ENCODE peak calls at places on chromosomes 3 and 15, in four cellular contexts. One of them, this sample, is unnamed.

GRCh38 chr15:77944002-77944867 is 133.3 kb downstream of the TBC1D2B start:
- DNase-seq in Karpas-422: peak; percentile 43
- DNase-seq in GM23248: peak; percentile 93
- DNase-seq in PC-3: peak; percentile 32
- DNase-seq in this sample: peak; percentile 52

GRCh38 chr3:159987291-159987711 is 1.3 kb upstream of the IL12A start:
- DNase-seq in Karpas-422: peak; percentile 66
- DNase-seq in GM23248: peak; percentile 86
- DNase-seq in PC-3: peak; percentile 60
- DNase-seq in this sample: peak; percentile 74

GRCh38 chr15:68313501-68314390 is 36.2 kb downstream of the FEM1B start:
- DNase-seq in Karpas-422: no peak
- DNase-seq in GM23248: no peak
- DNase-seq in PC-3: no peak
- DNase-seq in this sample: no peak

GRCh38 chr3:145650170-145650569 is 510.8 kb downstream of the PLOD2 start:
- DNase-seq in Karpas-422: no peak
- DNase-seq in GM23248: no peak
- DNase-seq in PC-3: no peak
- DNase-seq in this sample: no peak

GRCh38 chr3:37897763-37898162 is 36.1 kb downstream of the CTDSPL start:
- DNase-seq in Karpas-422: no peak
- DNase-seq in GM23248: no peak
- DNase-seq in PC-3: no peak
- DNase-seq in this sample: no peak

GRCh38 chr15:70504305-70504951 is 258.9 kb downstream of the UACA start:
- DNase-seq in Karpas-422: peak; percentile 89
- DNase-seq in GM23248: peak; percentile 89
- DNase-seq in PC-3: peak; percentile 65
- DNase-seq in this sample: peak; percentile 67

GRCh38 chr3:28972921-28973320 is 307.9 kb upstream of the RBMS3 start:
- DNase-seq in Karpas-422: no peak
- DNase-seq in GM23248: peak; percentile 28
- DNase-seq in PC-3: peak; percentile 66
- DNase-seq in this sample: peak; percentile 26

GRCh38 chr3:175526609-175527280 is 667.6 kb downstream of the NAALADL2 start:
- DNase-seq in Karpas-422: no peak
- DNase-seq in GM23248: no peak
- DNase-seq in PC-3: no peak
- DNase-seq in this sample: no peak

DNA sequence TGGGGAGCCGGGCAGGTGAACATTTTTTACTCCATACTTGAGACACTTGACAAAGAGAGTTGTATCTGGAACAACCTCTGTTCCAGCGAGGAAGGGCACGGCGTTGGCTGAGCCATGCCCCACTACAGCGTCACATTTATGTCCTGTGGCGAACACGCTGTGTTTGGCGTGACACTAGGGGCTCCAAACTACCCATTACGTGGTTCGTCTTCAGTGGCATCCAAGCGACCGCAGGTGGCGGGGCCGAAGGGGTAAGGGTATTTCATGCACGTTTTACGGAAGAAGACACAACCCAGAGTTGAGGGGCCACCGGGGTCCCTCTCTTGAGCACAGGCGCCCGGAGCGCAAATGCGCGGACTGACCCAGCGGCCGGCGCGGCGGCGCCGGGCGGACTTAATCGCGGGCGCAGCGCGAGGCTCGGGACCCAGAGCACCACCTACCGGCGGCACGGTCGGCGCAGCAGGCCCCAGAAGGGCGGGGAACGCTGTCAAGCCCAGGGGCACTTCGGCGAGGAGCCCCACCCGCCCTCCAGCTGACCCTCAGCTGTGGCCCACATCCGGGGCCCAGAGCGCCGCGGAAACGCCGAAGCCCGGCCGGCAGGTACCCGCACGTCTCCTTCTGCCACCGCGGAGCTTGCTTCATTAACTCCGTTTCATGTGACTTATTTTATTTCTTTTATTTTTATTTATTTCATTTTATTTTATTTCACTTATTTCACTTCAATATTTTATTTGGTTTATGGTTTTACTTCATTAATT is 36.4 kb upstream of the TRIM71 start:
- DNase-seq in Karpas-422: peak; percentile 93
- DNase-seq in GM23248: peak; percentile 89
- DNase-seq in PC-3: peak; percentile 91
- DNase-seq in this sample: peak; percentile 72
- H3K9ac ChIP-seq in Karpas-422: peak overlapping the region; percentile 69
- H3K9ac ChIP-seq in GM23248: peak overlapping the region; percentile 40
- H3K9ac ChIP-seq in PC-3: peak overlapping the region; percentile 73
- H3K9ac ChIP-seq in this sample: peak overlapping the region; percentile 23

DNA sequence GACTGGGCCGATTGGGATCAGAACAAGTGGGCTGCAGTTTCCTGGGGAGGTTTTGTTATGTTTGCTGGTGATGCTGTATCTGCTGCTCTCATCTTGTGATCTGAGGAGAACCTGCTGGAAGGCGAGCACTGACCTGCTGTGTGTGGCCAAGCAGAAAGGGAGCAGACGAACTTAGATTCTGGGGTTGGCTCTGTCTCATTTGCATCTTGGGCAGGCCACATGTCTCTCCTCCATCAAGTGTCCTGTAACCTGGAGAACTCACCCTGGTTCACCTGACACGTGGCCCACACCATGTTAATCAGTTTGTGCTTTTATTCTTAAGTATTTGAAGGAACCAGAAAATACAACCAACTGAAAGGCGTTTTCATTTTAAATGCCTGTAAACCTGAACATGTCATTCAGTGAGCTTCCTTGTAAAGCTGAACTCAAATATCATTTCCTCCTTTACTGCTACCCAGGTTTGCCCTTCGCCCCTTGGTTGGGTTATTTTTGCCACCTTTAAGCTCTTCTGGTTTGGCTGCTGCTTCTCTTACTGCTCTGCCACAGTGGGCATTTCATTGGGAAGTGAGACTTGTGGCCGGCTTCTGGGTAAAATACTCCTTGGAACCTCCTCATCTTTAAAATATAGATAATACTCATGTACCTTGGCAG is 33.5 kb upstream of the TRAK1 start:
- DNase-seq in Karpas-422: peak; percentile 85
- DNase-seq in GM23248: no peak
- DNase-seq in PC-3: no peak
- DNase-seq in this sample: no peak
- H3K79me2 ChIP-seq in Karpas-422: peaks cover 98% of the 10 kb centered on the region
- H3K79me2 ChIP-seq in GM23248: peaks cover 85% of the 10 kb centered on the region
- H3K79me2 ChIP-seq in PC-3: peaks cover 29% of the 10 kb centered on the region
- H3K79me2 ChIP-seq in this sample: peaks cover 56% of the 10 kb centered on the region

GRCh38 chr3:183518446-183519185 is 36.9 kb downstream of the KLHL6 start:
- DNase-seq in Karpas-422: no peak
- DNase-seq in GM23248: peak; percentile 27
- DNase-seq in PC-3: no peak
- DNase-seq in this sample: no peak
- H3K9ac ChIP-seq in Karpas-422: no peak overlapping the region
- H3K9ac ChIP-seq in GM23248: no peak overlapping the region
- H3K9ac ChIP-seq in PC-3: no peak overlapping the region
- H3K9ac ChIP-seq in this sample: no peak overlapping the region

DNA sequence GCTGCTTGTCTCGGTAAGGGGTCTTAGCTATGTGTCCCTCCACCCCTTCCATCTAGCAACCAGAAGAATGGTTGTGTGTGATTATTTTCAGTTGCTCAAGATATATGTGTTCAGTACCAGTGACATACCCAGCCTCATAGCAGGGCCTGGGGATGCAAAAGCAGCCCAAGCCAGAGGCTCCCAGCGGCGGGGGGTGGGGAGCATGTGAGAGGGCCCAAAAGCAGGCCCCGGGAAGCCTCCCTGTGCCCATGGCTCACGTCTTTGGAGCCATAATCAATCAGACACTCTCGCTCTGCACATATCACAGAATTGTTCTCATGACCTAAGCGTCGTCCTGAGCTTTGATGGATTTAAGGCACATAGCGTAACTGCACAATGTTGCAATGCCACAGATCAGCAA is 20.8 kb downstream of the KLHL25 start:
- DNase-seq in Karpas-422: no peak
- DNase-seq in GM23248: no peak
- DNase-seq in PC-3: no peak
- DNase-seq in this sample: no peak
- H3K79me2 ChIP-seq in Karpas-422: no peaks in the 10 kb centered on the region
- H3K79me2 ChIP-seq in GM23248: peaks cover 11% of the 10 kb centered on the region
- H3K79me2 ChIP-seq in PC-3: peaks cover 57% of the 10 kb centered on the region
- H3K79me2 ChIP-seq in this sample: peaks cover 82% of the 10 kb centered on the region

GRCh38 chr15:76060098-76060989 is 559 bp downstream of the TMEM266 start:
- DNase-seq in Karpas-422: no peak
- DNase-seq in GM23248: no peak
- DNase-seq in PC-3: no peak
- DNase-seq in this sample: no peak

GRCh38 chr15:76057332-76058000 is 2.3 kb upstream of the TMEM266 start:
- DNase-seq in Karpas-422: peak; percentile 81
- DNase-seq in GM23248: peak; percentile 58
- DNase-seq in PC-3: peak; percentile 66
- DNase-seq in this sample: peak; percentile 26

GRCh38 chr15:76056931-76057330 is 2.9 kb upstream of the TMEM266 start:
- DNase-seq in Karpas-422: peak; percentile 53
- DNase-seq in GM23248: no peak
- DNase-seq in PC-3: peak; percentile 11
- DNase-seq in this sample: peak; percentile 72

GRCh38 chr15:76059320-76060097 is at the start of gene TMEM266:
- DNase-seq in Karpas-422: no peak
- DNase-seq in GM23248: peak; percentile 52
- DNase-seq in PC-3: peak; percentile 55
- DNase-seq in this sample: peak; percentile 14

GRCh38 chr15:76058714-76059319 is 968 bp upstream of the TMEM266 start:
- DNase-seq in Karpas-422: no peak
- DNase-seq in GM23248: peak; percentile 20
- DNase-seq in PC-3: peak; percentile 19
- DNase-seq in this sample: peak; percentile 13
- H3K9ac ChIP-seq in Karpas-422: no peak overlapping the region
- H3K9ac ChIP-seq in GM23248: no peak overlapping the region
- H3K9ac ChIP-seq in PC-3: no peak overlapping the region
- H3K9ac ChIP-seq in this sample: peak overlapping the region; percentile 2

GRCh38 chr15:72166716-72167417 is 30.7 kb downstream of the GRAMD2A start:
- DNase-seq in Karpas-422: no peak
- DNase-seq in GM23248: no peak
- DNase-seq in PC-3: no peak
- DNase-seq in this sample: no peak
- H3K79me2 ChIP-seq in Karpas-422: no peaks in the 10 kb centered on the region
- H3K79me2 ChIP-seq in GM23248: no peaks in the 10 kb centered on the region
- H3K79me2 ChIP-seq in PC-3: no peaks in the 10 kb centered on the region
- H3K79me2 ChIP-seq in this sample: no peaks in the 10 kb centered on the region

GRCh38 chr3:53254810-53255359 is 937 bp downstream of the TKT start:
- DNase-seq in Karpas-422: peak; percentile 86
- DNase-seq in GM23248: peak; percentile 84
- DNase-seq in PC-3: peak; percentile 71
- DNase-seq in this sample: peak; percentile 68

GRCh38 chr3:53254190-53254809 is 1.5 kb downstream of the TKT start:
- DNase-seq in Karpas-422: peak; percentile 64
- DNase-seq in GM23248: peak; percentile 47
- DNase-seq in PC-3: peak; percentile 38
- DNase-seq in this sample: peak; percentile 20

GRCh38 chr3:53252105-53252946 is 3.5 kb downstream of the TKT start:
- DNase-seq in Karpas-422: peak; percentile 62
- DNase-seq in GM23248: no peak
- DNase-seq in PC-3: no peak
- DNase-seq in this sample: no peak

GRCh38 chr3:53255360-53255774 is 455 bp downstream of the TKT start:
- DNase-seq in Karpas-422: peak; percentile 83
- DNase-seq in GM23248: peak; percentile 76
- DNase-seq in PC-3: no peak
- DNase-seq in this sample: peak; percentile 26

DNA sequence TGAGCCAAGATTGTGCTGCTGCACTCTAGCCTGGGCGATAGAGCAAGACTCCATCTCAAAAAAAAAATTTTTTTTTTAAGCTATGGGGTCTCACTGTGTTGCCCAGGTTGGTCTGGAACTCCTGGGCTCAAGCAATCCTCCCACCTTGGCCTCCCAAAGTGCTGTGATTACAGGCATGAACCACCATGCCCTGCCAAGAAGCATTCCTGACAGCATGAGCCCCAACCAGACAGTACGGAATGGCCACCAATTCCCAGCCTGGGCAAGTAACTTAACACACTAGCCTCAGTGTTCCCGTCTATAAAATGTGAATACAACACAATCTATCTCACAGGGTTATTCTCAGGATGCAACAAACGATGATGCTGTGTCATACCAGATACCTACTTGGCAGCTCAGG is 2.1 kb downstream of the TKT start:
- DNase-seq in Karpas-422: no peak
- DNase-seq in GM23248: peak; percentile 28
- DNase-seq in PC-3: no peak
- DNase-seq in this sample: no peak
- H3K9ac ChIP-seq in Karpas-422: peak overlapping the region; percentile 100
- H3K9ac ChIP-seq in GM23248: peak overlapping the region; percentile 87
- H3K9ac ChIP-seq in PC-3: peak overlapping the region; percentile 90
- H3K9ac ChIP-seq in this sample: no peak overlapping the region

GRCh38 chr3:42102569-42102968 is 11.4 kb downstream of the TRAK1 start:
- DNase-seq in Karpas-422: no peak
- DNase-seq in GM23248: no peak
- DNase-seq in PC-3: no peak
- DNase-seq in this sample: peak; percentile 57

GRCh38 chr3:42110631-42111030 is 19.5 kb downstream of the TRAK1 start:
- DNase-seq in Karpas-422: no peak
- DNase-seq in GM23248: no peak
- DNase-seq in PC-3: no peak
- DNase-seq in this sample: no peak

GRCh38 chr3:42101481-42101880 is 10.3 kb downstream of the TRAK1 start:
- DNase-seq in Karpas-422: no peak
- DNase-seq in GM23248: peak; percentile 34
- DNase-seq in PC-3: no peak
- DNase-seq in this sample: no peak

GRCh38 chr3:42101048-42101447 is 9.9 kb downstream of the TRAK1 start:
- DNase-seq in Karpas-422: no peak
- DNase-seq in GM23248: peak; percentile 91
- DNase-seq in PC-3: peak; percentile 24
- DNase-seq in this sample: peak; percentile 72

DNA sequence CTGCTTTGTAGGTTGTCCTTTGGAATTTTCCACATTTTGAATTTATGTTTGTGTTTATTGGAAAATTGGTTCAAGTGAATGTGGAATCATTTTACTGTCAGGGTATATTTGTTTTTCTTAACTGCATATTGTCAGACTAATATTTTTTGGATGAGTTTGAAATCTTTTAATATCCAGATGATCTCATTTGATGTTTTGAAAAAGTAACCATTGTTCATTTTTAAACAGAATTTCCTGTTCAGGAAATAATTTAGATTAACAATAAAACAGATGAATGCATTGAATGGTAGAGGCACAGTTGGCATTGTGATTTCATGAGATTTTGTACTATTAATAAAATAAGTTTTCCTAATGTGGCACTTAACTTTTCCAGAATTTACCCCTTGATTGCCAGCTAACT is 15.5 kb downstream of the TRAK1 start:
- DNase-seq in Karpas-422: no peak
- DNase-seq in GM23248: no peak
- DNase-seq in PC-3: no peak
- DNase-seq in this sample: no peak
- H3K79me2 ChIP-seq in Karpas-422: peaks cover 55% of the 10 kb centered on the region
- H3K79me2 ChIP-seq in GM23248: peaks cover 86% of the 10 kb centered on the region
- H3K79me2 ChIP-seq in PC-3: no peaks in the 10 kb centered on the region
- H3K79me2 ChIP-seq in this sample: peaks cover 41% of the 10 kb centered on the region

GRCh38 chr15:62392411-62392810 is 227.3 kb upstream of the C2CD4B start:
- DNase-seq in Karpas-422: no peak
- DNase-seq in GM23248: peak; percentile 53
- DNase-seq in PC-3: no peak
- DNase-seq in this sample: no peak
- H3K9ac ChIP-seq in Karpas-422: no peak overlapping the region
- H3K9ac ChIP-seq in GM23248: peak overlapping the region; percentile 94
- H3K9ac ChIP-seq in PC-3: no peak overlapping the region
- H3K9ac ChIP-seq in this sample: no peak overlapping the region